ENCODE peak calls at places on chromosomes 7 and 10, in nine cellular contexts. M is cardiac muscle cell; L is amygdala; Z is NT2/D1; S is NCI-H1105; E is mucosa of descending colon; V is OCI-LY7; Q is memory B cell; C is effector CD4-positive, alpha-beta T cell. I is an unnamed sample.

GRCh38 chr7:47988496-47989386 is 9.3 kb upstream of the HUS1 start:
- DNase-seq in M (no peak), L (no peak), Z (no peak), S (no peak), E (no peak), V (peak; percentile 27), Q (no peak), C (no peak), I (no peak)

GRCh38 chr10:132681858-132682755 is 103.8 kb downstream of the NKX6-2 start:
- DNase-seq in M (no peak), L (no peak), Z (no peak), S (no peak), E (no peak), V (no peak), Q (no peak), C (no peak), I (no peak)

GRCh38 chr10:91545817-91546216 is 87.1 kb downstream of the PPP1R3C start:
- DNase-seq in M (no peak), L (no peak), Z (no peak), S (no peak), E (no peak), V (no peak), Q (no peak), C (no peak), I (no peak)

GRCh38 chr10:132987671-132988571 is 45.6 kb upstream of the CFAP46 start:
- DNase-seq in M (peak; percentile 90), L (peak; percentile 75), Z (no peak), S (no peak), E (no peak), V (no peak), Q (no peak), C (no peak), I (peak; percentile 79)

GRCh38 chr10:124367414-124367813 is 51.3 kb downstream of the OAT start:
- DNase-seq in M (no peak), L (no peak), Z (no peak), S (no peak), E (no peak), V (no peak), Q (no peak), C (no peak), I (no peak)

GRCh38 chr10:110336111-110336721 is 31.5 kb upstream of the SMNDC1 start:
- DNase-seq in M (peak; percentile 96), L (no peak), Z (peak; percentile 48), S (no peak), E (no peak), V (no peak), Q (no peak), C (no peak), I (peak; percentile 49)

GRCh38 chr10:79176052-79176501 is 107.3 kb downstream of the ZMIZ1 start:
- DNase-seq in M (no peak), L (no peak), Z (no peak), S (no peak), E (no peak), V (no peak), Q (no peak), C (no peak), I (no peak)

GRCh38 chr7:111475959-111476358 is 86.3 kb downstream of the IMMP2L start:
- DNase-seq in M (no peak), L (no peak), Z (no peak), S (no peak), E (no peak), V (no peak), Q (no peak), C (no peak), I (no peak)

GRCh38 chr7:33421384-33421783 is 292.0 kb downstream of the BBS9 start:
- DNase-seq in M (peak; percentile 40), L (no peak), Z (no peak), S (no peak), E (no peak), V (no peak), Q (no peak), C (no peak), I (no peak)

GRCh38 chr7:33706666-33707194 is 198.6 kb upstream of the BMPER start:
- DNase-seq in M (no peak), L (no peak), Z (no peak), S (no peak), E (no peak), V (no peak), Q (no peak), C (no peak), I (peak; percentile 6)

GRCh38 chr7:95950698-95951097 is 178.3 kb downstream of the DYNC1I1 start:
- DNase-seq in M (no peak), L (no peak), Z (no peak), S (no peak), E (no peak), V (no peak), Q (no peak), C (no peak), I (no peak)

GRCh38 chr7:16810112-16810511 is 5.3 kb upstream of the AGR2 start:
- DNase-seq in M (no peak), L (no peak), Z (no peak), S (no peak), E (no peak), V (no peak), Q (no peak), C (no peak), I (no peak)

GRCh38 chr10:52900564-52900963 is 128.0 kb upstream of the MBL2 start:
- DNase-seq in M (no peak), L (no peak), Z (no peak), S (no peak), E (no peak), V (no peak), Q (no peak), C (no peak), I (no peak)

GRCh38 chr7:36047254-36047653 is 105.8 kb upstream of the EEPD1 start:
- DNase-seq in M (peak; percentile 40), L (no peak), Z (no peak), S (no peak), E (no peak), V (peak; percentile 6), Q (no peak), C (no peak), I (no peak)

GRCh38 chr10:122648599-122649428 is 50.8 kb downstream of the C10orf120 start:
- DNase-seq in M (peak; percentile 39), L (peak; percentile 44), Z (peak; percentile 59), S (peak; percentile 25), E (peak; percentile 63), V (peak; percentile 33), Q (no peak), C (no peak), I (peak; percentile 15)

GRCh38 chr7:16298221-16298620 is 123.1 kb downstream of the CRPPA start:
- DNase-seq in M (no peak), L (no peak), Z (no peak), S (no peak), E (no peak), V (no peak), Q (no peak), C (no peak), I (no peak)

GRCh38 chr10:110612629-110613028 is 31.5 kb upstream of the RBM20 start:
- DNase-seq in M (no peak), L (no peak), Z (no peak), S (no peak), E (no peak), V (no peak), Q (no peak), C (no peak), I (no peak)

GRCh38 chr7:77799078-77799964 is 748 bp downstream of the PHTF2 start:
- DNase-seq in M (peak; percentile 42), L (peak; percentile 21), Z (peak; percentile 13), S (peak; percentile 30), E (peak; percentile 71), V (peak; percentile 51), Q (peak; percentile 14), C (peak; percentile 9), I (peak; percentile 62)

GRCh38 chr7:129169705-129170319 is 18.6 kb upstream of the SMO start:
- DNase-seq in M (no peak), L (no peak), Z (no peak), S (no peak), E (no peak), V (no peak), Q (no peak), C (no peak), I (no peak)

GRCh38 chr10:12981570-12981969 is 19.9 kb downstream of the CCDC3 start:
- DNase-seq in M (peak; percentile 49), L (no peak), Z (no peak), S (no peak), E (no peak), V (no peak), Q (no peak), C (no peak), I (no peak)

GRCh38 chr7:112546723-112547513 is 66.1 kb downstream of the LSMEM1 start:
- DNase-seq in M (peak; percentile 8), L (no peak), Z (no peak), S (no peak), E (no peak), V (peak; percentile 9), Q (no peak), C (no peak), I (no peak)

GRCh38 chr10:124138883-124139348 is 45.5 kb upstream of the CHST15 start:
- DNase-seq in M (no peak), L (no peak), Z (no peak), S (no peak), E (no peak), V (no peak), Q (no peak), C (no peak), I (no peak)

GRCh38 chr10:48551796-48552591 is 52.9 kb downstream of the ARHGAP22 start:
- DNase-seq in M (peak; percentile 79), L (peak; percentile 38), Z (no peak), S (peak; percentile 13), E (no peak), V (peak; percentile 79), Q (peak; percentile 62), C (no peak), I (peak; percentile 70)

GRCh38 chr7:5634107-5634950 is 147.1 kb downstream of the RNF216 start:
- DNase-seq in M (peak; percentile 77), L (no peak), Z (no peak), S (no peak), E (peak; percentile 70), V (no peak), Q (no peak), C (no peak), I (peak; percentile 48)

GRCh38 chr10:78028438-78029293 is 649 bp downstream of the POLR3A start:
- DNase-seq in M (peak; percentile 50), L (no peak), Z (no peak), S (no peak), E (no peak), V (peak; percentile 15), Q (no peak), C (peak; percentile 10), I (peak; percentile 29)

GRCh38 chr7:107387077-107387476 is 82.8 kb upstream of the GPR22 start:
- DNase-seq in M (peak; percentile 57), L (no peak), Z (no peak), S (no peak), E (peak; percentile 21), V (no peak), Q (no peak), C (no peak), I (peak; percentile 82)

GRCh38 chr10:122132882-122133634 is 138.0 kb upstream of the BTBD16 start:
- DNase-seq in M (no peak), L (no peak), Z (no peak), S (no peak), E (no peak), V (no peak), Q (no peak), C (no peak), I (no peak)

GRCh38 chr10:60654813-60655464 is 123.3 kb upstream of the CDK1 start:
- DNase-seq in M (peak; percentile 21), L (no peak), Z (no peak), S (no peak), E (no peak), V (no peak), Q (no peak), C (no peak), I (no peak)

GRCh38 chr10:98088186-98088971 is 46.1 kb upstream of the R3HCC1L start:
- DNase-seq in M (peak; percentile 70), L (no peak), Z (no peak), S (no peak), E (no peak), V (no peak), Q (no peak), C (no peak), I (no peak)

GRCh38 chr7:94578615-94579014 is 69.0 kb downstream of the CASD1 start:
- DNase-seq in M (no peak), L (no peak), Z (no peak), S (no peak), E (no peak), V (no peak), Q (no peak), C (no peak), I (no peak)

GRCh38 chr10:31939797-31940708 is 11.4 kb upstream of the ARHGAP12 start:
- DNase-seq in M (no peak), L (no peak), Z (no peak), S (no peak), E (no peak), V (no peak), Q (no peak), C (no peak), I (no peak)

I was measured in G401.